ENCODE peak calls at places on chromosomes 4 and X, in ten cellular contexts. V is KG1; I is CD4-positive, alpha-beta T cell; X is nucleus accumbens; P is LoVo; U is small intestine; L is activated CD4-positive, alpha-beta T cell treated with anti-CD3 and anti-CD28 coated beads, Interleukin-2, amount 10 ng/mL, durations not matched to agents 7 days and 5 days; Z is NCI-H2171 treated with DMSO at 0.1 percent for 48 hours; C is HT-29; M is neural crest cell. E is an unnamed sample.

GRCh38 chr4:94131212-94131611 is 76.5 kb upstream of the SMARCAD1 start:
- DNase-seq in C (no peak), M (no peak), X (no peak), P (no peak), V (no peak), I (no peak), L (no peak), Z (no peak), U (no peak), E (no peak)

GRCh38 chr4:76301068-76301774 is 5.3 kb upstream of the STBD1 start:
- DNase-seq in V (peak), I (no peak), Z (no peak), C (peak), P (peak), M (no peak), L (peak), U (peak), X (no peak), E (no peak)

GRCh38 chrX:71367396-71367795 is 1.2 kb downstream of the TAF1 start:
- DNase-seq in P (no peak), I (no peak), X (no peak), Z (no peak), U (no peak), C (peak), V (no peak), L (no peak), M (no peak), E (no peak)

GRCh38 chr4:122617597-122618593 is 3.0 kb downstream of the IL21 start:
- DNase-seq in X (no peak), U (no peak), V (no peak), M (no peak), L (no peak), C (no peak), I (no peak), P (no peak), Z (no peak), E (no peak)

GRCh38 chrX:115949900-115950822 is 220.4 kb upstream of the AGTR2 start:
- DNase-seq in I (peak), X (peak), V (no peak), Z (peak), P (no peak), M (no peak), U (no peak), C (no peak), L (no peak), E (no peak)

GRCh38 chr4:164956766-164957643 is 20.5 kb downstream of the TRIM61 start:
- DNase-seq in C (no peak), I (peak), P (no peak), V (no peak), U (peak), L (peak), X (peak), M (peak), Z (peak), E (peak)

GRCh38 chr4:181757921-181758320 is 485.3 kb upstream of the TENM3 start:
- DNase-seq in I (no peak), V (no peak), U (no peak), Z (no peak), M (no peak), L (no peak), P (no peak), X (peak), C (no peak), E (no peak)

GRCh38 chr4:118318931-118319330 is 33.9 kb downstream of the PRSS12 start:
- DNase-seq in X (no peak), U (no peak), I (no peak), V (no peak), M (no peak), Z (no peak), C (no peak), P (no peak), L (no peak), E (no peak)

GRCh38 chrX:131741103-131741581 is 197.3 kb downstream of the OR13H1 start:
- DNase-seq in M (no peak), U (no peak), Z (no peak), X (peak), I (peak), P (no peak), C (peak), L (no peak), V (no peak), E (no peak)

GRCh38 chr4:113383111-113383785 is 333.8 kb downstream of the ANK2 start:
- DNase-seq in Z (no peak), V (no peak), L (no peak), C (no peak), X (no peak), I (no peak), U (no peak), M (no peak), P (no peak), E (no peak)

GRCh38 chr4:169315530-169316306 is 45.0 kb upstream of the SH3RF1 start:
- DNase-seq in M (no peak), C (no peak), X (no peak), Z (peak), U (peak), I (no peak), L (no peak), P (no peak), V (no peak), E (peak)

GRCh38 chrX:11837437-11837836 is 79.4 kb downstream of the MSL3 start:
- DNase-seq in X (no peak), P (no peak), I (no peak), Z (no peak), C (no peak), M (no peak), V (no peak), U (no peak), L (no peak), E (no peak)

GRCh38 chrX:53716328-53717088 is 30.0 kb upstream of the HUWE1 start:
- DNase-seq in X (no peak), V (peak), I (peak), C (no peak), Z (no peak), U (peak), M (no peak), P (no peak), L (peak), E (no peak)

GRCh38 chrX:69988955-69989394 is 60.8 kb downstream of the AWAT2 start:
- DNase-seq in U (no peak), I (no peak), M (no peak), Z (no peak), L (no peak), P (no peak), C (no peak), V (no peak), X (no peak), E (no peak)

GRCh38 chr4:77453911-77454310 is 151.7 kb upstream of the CXCL13 start:
- DNase-seq in L (no peak), U (no peak), X (no peak), P (no peak), C (no peak), Z (no peak), M (no peak), I (no peak), V (no peak), E (no peak)

GRCh38 chr4:182343435-182343834 is 100.2 kb downstream of the TENM3 start:
- DNase-seq in P (no peak), Z (no peak), I (no peak), C (no peak), M (no peak), L (no peak), U (no peak), X (no peak), V (no peak), E (no peak)

GRCh38 chrX:74246524-74246923 is 57.5 kb upstream of the ZCCHC13 start:
- DNase-seq in M (no peak), C (no peak), Z (no peak), I (no peak), P (peak), L (no peak), X (no peak), V (no peak), U (peak), E (no peak)

GRCh38 chrX:10360121-10360520 is 203.3 kb downstream of the CLCN4 start:
- DNase-seq in M (no peak), P (no peak), I (no peak), L (no peak), V (no peak), U (no peak), X (no peak), Z (peak), C (no peak), E (no peak)

GRCh38 chrX:38336538-38337240 is 9.4 kb upstream of the RPGR start:
- DNase-seq in M (no peak), P (no peak), X (no peak), I (no peak), Z (no peak), V (no peak), U (peak), C (no peak), L (no peak), E (no peak)

GRCh38 chrX:21702725-21703228 is 44.6 kb upstream of the KLHL34 start:
- DNase-seq in P (no peak), U (no peak), I (no peak), C (no peak), X (no peak), Z (no peak), V (no peak), L (no peak), M (no peak), E (no peak)

GRCh38 chrX:11664211-11664888 is 1.4 kb downstream of the ARHGAP6 start:
- DNase-seq in X (no peak), P (no peak), V (no peak), M (peak), I (no peak), L (no peak), C (no peak), Z (no peak), U (no peak), E (no peak)

GRCh38 chr4:129278868-129279267 is 182.9 kb downstream of the C4orf33 start:
- DNase-seq in X (no peak), U (peak), Z (no peak), M (no peak), P (no peak), I (no peak), L (no peak), V (no peak), C (peak), E (no peak)

GRCh38 chr4:85773372-85773771 is 298.4 kb downstream of the ARHGAP24 start:
- DNase-seq in U (no peak), L (no peak), P (no peak), M (no peak), X (no peak), I (no peak), Z (no peak), V (no peak), C (no peak), E (no peak)

GRCh38 chrX:111095974-111096870 is at the start of gene PAK3:
- DNase-seq in L (peak), P (peak), V (no peak), C (no peak), X (peak), M (peak), U (peak), Z (peak), I (peak), E (peak)

GRCh38 chr4:110046588-110047049 is 133.9 kb downstream of the EGF start:
- DNase-seq in I (no peak), Z (no peak), P (peak), C (no peak), X (no peak), L (no peak), M (no peak), V (no peak), U (no peak), E (no peak)

GRCh38 chr4:22268350-22269025 is 247.4 kb downstream of the ADGRA3 start:
- DNase-seq in Z (no peak), V (no peak), P (no peak), L (no peak), M (no peak), I (no peak), U (no peak), C (peak), X (no peak), E (no peak)

GRCh38 chr4:102850373-102850772 is 18.4 kb upstream of the CISD2 start:
- DNase-seq in U (peak), I (no peak), Z (no peak), X (no peak), C (no peak), V (no peak), L (no peak), M (no peak), P (peak), E (no peak)

GRCh38 chr4:169810325-169811323 is 52.9 kb upstream of the HPF1 start:
- DNase-seq in V (peak), U (peak), P (peak), L (peak), Z (peak), C (peak), X (peak), M (peak), I (no peak), E (peak)

GRCh38 chrX:53294024-53294648 is 12.8 kb upstream of the IQSEC2 start:
- DNase-seq in M (no peak), Z (no peak), P (no peak), L (no peak), X (no peak), U (peak), I (no peak), C (peak), V (no peak), E (no peak)

GRCh38 chr4:32485976-32486375 is 1765.8 kb downstream of the PCDH7 start:
- DNase-seq in C (no peak), X (peak), M (no peak), U (no peak), Z (no peak), P (no peak), V (no peak), I (no peak), L (no peak), E (no peak)

GRCh38 chrX:83759872-83760271 is 101.1 kb upstream of the CYLC1 start:
- DNase-seq in I (no peak), L (no peak), X (no peak), V (no peak), U (no peak), Z (peak), C (peak), M (no peak), P (peak), E (no peak)

GRCh38 chr4:107519057-107519456 is 201.0 kb downstream of the PAPSS1 start:
- DNase-seq in U (no peak), L (no peak), Z (no peak), P (peak), M (no peak), I (no peak), V (no peak), X (no peak), C (peak), E (no peak)

GRCh38 chrX:133921764-133922389 is 63.5 kb downstream of the GPC3 start:
- DNase-seq in M (peak), C (peak), P (peak), I (peak), L (peak), X (peak), V (no peak), Z (peak), U (peak), E (peak)

GRCh38 chr4:151921371-151921770 is 160.6 kb upstream of the GATB start:
- DNase-seq in P (no peak), M (no peak), I (no peak), U (no peak), X (no peak), V (no peak), Z (no peak), C (no peak), L (no peak), E (no peak)

GRCh38 chr4:91116861-91117260 is 989.7 kb downstream of the CCSER1 start:
- DNase-seq in I (no peak), P (peak), X (no peak), V (no peak), C (peak), M (no peak), L (no peak), Z (peak), U (peak), E (no peak)

GRCh38 chr4:31613946-31614623 is 893.9 kb downstream of the PCDH7 start:
- DNase-seq in L (no peak), P (no peak), U (no peak), V (no peak), X (no peak), I (no peak), M (no peak), C (no peak), Z (peak), E (no peak)

E was measured in NCI-H1436 treated with DMSO at 0.1 percent for 48 hours.